ENCODE peak calls at places on chromosomes 7 and 10, in four cellular contexts. Y, F, O and R are unnamed samples.

GRCh38 chr7:44883961-44884360 is 1.4 kb downstream of the PURB start:
- DNase-seq in Y (no peak), F (no peak), O (no peak), R (no peak)

GRCh38 chr7:33745934-33746333 is 159.4 kb upstream of the BMPER start:
- DNase-seq in Y (no peak), F (peak), O (no peak), R (no peak)

GRCh38 chr7:31488562-31489203 is 25.2 kb upstream of the ITPRID1 start:
- DNase-seq in Y (no peak), F (peak), O (peak), R (no peak)

GRCh38 chr7:16301251-16301650 is 120.1 kb downstream of the CRPPA start:
- DNase-seq in Y (no peak), F (no peak), O (no peak), R (no peak)

GRCh38 chr10:89431977-89432376 is 17.6 kb downstream of the IFIT5 start:
- DNase-seq in Y (no peak), F (peak), O (peak), R (no peak)

GRCh38 chr10:74075906-74076305 is 74.7 kb downstream of the AP3M1 start:
- DNase-seq in Y (no peak), F (no peak), O (no peak), R (no peak)

GRCh38 chr10:1625731-1626130 is 111.6 kb downstream of the ADARB2 start:
- DNase-seq in Y (no peak), F (no peak), O (no peak), R (no peak)

GRCh38 chr10:51638737-51639136 is 60.7 kb downstream of the CSTF2T start:
- DNase-seq in Y (no peak), F (no peak), O (no peak), R (no peak)

GRCh38 chr10:25682203-25682950 is 251.7 kb upstream of the MYO3A start:
- DNase-seq in Y (peak), F (peak), O (peak), R (no peak)
- H3K4me3 ChIP-seq in Y (peak), F (no peak), O (peak), R (peak)

DNA sequence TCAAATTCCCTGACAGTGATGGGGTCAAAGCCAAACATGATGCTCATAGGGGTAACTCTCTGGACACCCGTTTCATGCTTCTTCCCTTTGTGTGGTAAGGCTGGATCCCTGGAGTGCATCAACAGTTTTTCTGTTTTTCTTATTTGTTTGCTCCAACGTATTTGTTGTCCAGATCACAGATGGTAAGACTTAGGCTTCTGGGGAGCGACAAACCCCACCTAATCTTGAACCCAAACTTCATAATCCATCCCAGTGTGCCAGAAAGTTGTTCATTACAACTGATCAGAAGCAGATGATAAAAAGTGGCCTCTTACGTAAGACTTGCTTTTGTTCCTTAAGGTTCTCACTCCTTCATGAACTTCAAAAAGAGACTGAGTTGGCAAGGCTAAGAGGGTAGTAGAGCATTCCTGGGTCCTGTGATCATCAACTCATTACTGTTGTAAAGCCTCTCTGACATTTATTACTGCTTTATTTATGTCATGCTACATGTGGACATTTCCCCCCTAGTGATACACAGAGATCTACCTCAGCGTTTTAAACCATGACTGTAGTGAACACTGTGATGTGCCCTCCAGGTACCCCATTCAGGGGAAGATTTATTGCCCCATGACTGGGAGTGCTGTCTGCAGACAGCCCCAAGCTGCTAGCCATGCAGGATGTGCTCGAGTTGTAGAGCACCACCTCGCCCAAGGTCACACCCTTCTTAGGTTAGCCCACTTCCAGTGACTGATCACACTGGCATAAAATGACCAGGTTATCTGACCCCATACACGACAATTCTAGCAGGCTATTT is 125.5 kb downstream of the CCDC71L start:
- DNase-seq in Y (no peak), F (peak), O (no peak), R (no peak)
- H3K4me3 ChIP-seq in Y (no peak), F (no peak), O (no peak), R (no peak)

GRCh38 chr7:151768805-151769188 is 108.1 kb downstream of the PRKAG2 start:
- DNase-seq in Y (no peak), F (no peak), O (no peak), R (no peak)
- H3K4me3 ChIP-seq in Y (no peak), F (no peak), O (no peak), R (no peak)

GRCh38 chr7:50793115-50793946 is 10.6 kb upstream of the GRB10 start:
- DNase-seq in Y (peak), F (peak), O (no peak), R (no peak)

GRCh38 chr7:50791921-50792341 is 9.2 kb upstream of the GRB10 start:
- DNase-seq in Y (no peak), F (peak), O (no peak), R (no peak)

GRCh38 chr7:50793947-50794570 is 11.4 kb upstream of the GRB10 start:
- DNase-seq in Y (no peak), F (no peak), O (no peak), R (no peak)

GRCh38 chr7:50791363-50791762 is 8.7 kb upstream of the GRB10 start:
- DNase-seq in Y (no peak), F (no peak), O (no peak), R (no peak)

GRCh38 chr7:50792342-50793114 is 9.8 kb upstream of the GRB10 start:
- DNase-seq in Y (peak), F (peak), O (no peak), R (no peak)
- H3K4me3 ChIP-seq in Y (peak), F (peak), O (peak), R (peak)